ENCODE peak calls at places on chromosomes 5 and 9, in four cellular contexts. One of them, this sample, is unnamed.
A peak's percentile ranks its signal among the peaks of the same experiment; 100 is the strongest.

GRCh38 chr9:84405666-84406065 is 65.1 kb upstream of the SLC28A3 start:
- DNase-seq in CD8-positive, alpha-beta T cell: no peak
- DNase-seq in stomach: no peak
- DNase-seq in HL-60: no peak
- DNase-seq in this sample: no peak

GRCh38 chr9:22035591-22036011 is 26.5 kb upstream of the CDKN2B start:
- DNase-seq in CD8-positive, alpha-beta T cell: no peak
- DNase-seq in HL-60: no peak
- DNase-seq in stomach: no peak
- DNase-seq in this sample: no peak

GRCh38 chr9:135692410-135692809 is 6.9 kb downstream of the SOHLH1 start:
- DNase-seq in stomach: no peak
- DNase-seq in CD8-positive, alpha-beta T cell: no peak
- DNase-seq in HL-60: no peak
- DNase-seq in this sample: no peak

GRCh38 chr5:172311026-172311425 is 27.5 kb upstream of the UBTD2 start:
- DNase-seq in HL-60: no peak
- DNase-seq in CD8-positive, alpha-beta T cell: no peak
- DNase-seq in stomach: no peak
- DNase-seq in this sample: no peak

GRCh38 chr5:73304381-73304780 is 131.4 kb downstream of the TMEM174 start:
- DNase-seq in CD8-positive, alpha-beta T cell: no peak
- DNase-seq in stomach: no peak
- DNase-seq in HL-60: no peak
- DNase-seq in this sample: no peak

GRCh38 chr5:92942762-92943161 is 638.3 kb downstream of the NR2F1-AS1 start:
- DNase-seq in CD8-positive, alpha-beta T cell: no peak
- DNase-seq in HL-60: no peak
- DNase-seq in stomach: no peak
- DNase-seq in this sample: no peak

GRCh38 chr5:14202462-14202861 is 59.3 kb downstream of the TRIO start:
- DNase-seq in HL-60: peak; percentile 46
- DNase-seq in CD8-positive, alpha-beta T cell: no peak
- DNase-seq in stomach: no peak
- DNase-seq in this sample: no peak

GRCh38 chr9:136328622-136329041 is 1.3 kb downstream of the GPSM1 start:
- DNase-seq in HL-60: no peak
- DNase-seq in CD8-positive, alpha-beta T cell: no peak
- DNase-seq in stomach: no peak
- DNase-seq in this sample: peak; percentile 79

GRCh38 chr5:98768160-98769005 is 5.1 kb upstream of the RGMB start:
- DNase-seq in stomach: peak; percentile 37
- DNase-seq in CD8-positive, alpha-beta T cell: no peak
- DNase-seq in HL-60: peak; percentile 9
- DNase-seq in this sample: no peak

GRCh38 chr5:128403350-128403749 is 134.7 kb downstream of the FBN2 start:
- DNase-seq in stomach: no peak
- DNase-seq in HL-60: no peak
- DNase-seq in CD8-positive, alpha-beta T cell: no peak
- DNase-seq in this sample: no peak

GRCh38 chr5:129204525-129204924 is 110.0 kb downstream of the ISOC1 start:
- DNase-seq in CD8-positive, alpha-beta T cell: no peak
- DNase-seq in HL-60: no peak
- DNase-seq in stomach: no peak
- DNase-seq in this sample: no peak

GRCh38 chr5:10283927-10284635 is 23.6 kb downstream of the CMBL start:
- DNase-seq in HL-60: peak; percentile 81
- DNase-seq in CD8-positive, alpha-beta T cell: peak; percentile 68
- DNase-seq in stomach: peak; percentile 90
- DNase-seq in this sample: peak; percentile 92

GRCh38 chr5:374631-375335 is 53.3 kb downstream of the AHRR start:
- DNase-seq in HL-60: peak; percentile 0
- DNase-seq in CD8-positive, alpha-beta T cell: no peak
- DNase-seq in stomach: no peak
- DNase-seq in this sample: peak; percentile 68

GRCh38 chr5:113526421-113526820 is 12.9 kb downstream of the YTHDC2 start:
- DNase-seq in stomach: no peak
- DNase-seq in HL-60: no peak
- DNase-seq in CD8-positive, alpha-beta T cell: no peak
- DNase-seq in this sample: no peak

GRCh38 chr5:133386662-133387061 is 225.7 kb downstream of the FSTL4 start:
- DNase-seq in stomach: no peak
- DNase-seq in HL-60: no peak
- DNase-seq in CD8-positive, alpha-beta T cell: no peak
- DNase-seq in this sample: no peak

GRCh38 chr9:113238859-113239231 is 17.5 kb downstream of the SLC31A1 start:
- DNase-seq in HL-60: no peak
- DNase-seq in CD8-positive, alpha-beta T cell: no peak
- DNase-seq in stomach: no peak
- DNase-seq in this sample: no peak

GRCh38 chr9:111179577-111179976 is 141.3 kb upstream of the LPAR1 start:
- DNase-seq in stomach: no peak
- DNase-seq in HL-60: peak; percentile 85
- DNase-seq in CD8-positive, alpha-beta T cell: no peak
- DNase-seq in this sample: no peak

GRCh38 chr5:115190388-115190787 is 20.7 kb upstream of the TRIM36 start:
- DNase-seq in CD8-positive, alpha-beta T cell: no peak
- DNase-seq in HL-60: no peak
- DNase-seq in stomach: no peak
- DNase-seq in this sample: no peak

GRCh38 chr9:114200721-114201300 is 45.5 kb downstream of the COL27A1 start:
- DNase-seq in HL-60: no peak
- DNase-seq in stomach: no peak
- DNase-seq in CD8-positive, alpha-beta T cell: no peak
- DNase-seq in this sample: no peak

GRCh38 chr5:90022002-90022710 is 387.4 kb downstream of the CETN3 start:
- DNase-seq in HL-60: no peak
- DNase-seq in CD8-positive, alpha-beta T cell: no peak
- DNase-seq in stomach: no peak
- DNase-seq in this sample: no peak

GRCh38 chr9:92734931-92735906 is 29.4 kb downstream of the BICD2 start:
- DNase-seq in HL-60: no peak
- DNase-seq in stomach: no peak
- DNase-seq in CD8-positive, alpha-beta T cell: no peak
- DNase-seq in this sample: no peak

DNA sequence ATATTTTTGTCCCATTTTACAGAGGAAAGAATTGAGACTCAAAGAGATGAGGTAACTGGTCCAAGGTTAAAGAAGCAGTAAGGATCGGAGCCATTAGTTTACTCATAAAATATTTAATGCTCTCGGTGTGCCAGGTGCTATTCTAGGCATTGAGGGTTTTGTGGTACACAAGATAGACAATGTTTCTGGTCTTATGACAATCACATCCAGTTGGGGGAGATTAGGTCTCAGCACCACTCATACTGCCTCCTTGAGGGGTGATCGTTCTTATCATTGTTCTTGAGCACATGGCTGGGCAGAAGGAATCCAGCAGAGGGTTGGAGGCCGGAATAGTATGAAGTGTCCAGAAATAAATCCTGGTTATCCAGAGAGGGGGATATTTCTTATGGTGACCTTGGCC is 40.7 kb upstream of the LCP2 start:
- DNase-seq in CD8-positive, alpha-beta T cell: no peak
- DNase-seq in HL-60: no peak
- DNase-seq in stomach: no peak
- DNase-seq in this sample: no peak
- H3K27ac ChIP-seq in CD8-positive, alpha-beta T cell: no peak overlapping the region
- H3K27ac ChIP-seq in HL-60: no peak overlapping the region
- H3K27ac ChIP-seq in stomach: no peak overlapping the region
- H3K27ac ChIP-seq in this sample: no peak overlapping the region

GRCh38 chr9:215631-216155 is 1.0 kb downstream of the DOCK8 start:
- DNase-seq in CD8-positive, alpha-beta T cell: no peak
- DNase-seq in HL-60: no peak
- DNase-seq in stomach: no peak
- DNase-seq in this sample: no peak
- H3K27ac ChIP-seq in CD8-positive, alpha-beta T cell: no peak overlapping the region
- H3K27ac ChIP-seq in HL-60: peak overlapping the region; percentile 94
- H3K27ac ChIP-seq in stomach: no peak overlapping the region
- H3K27ac ChIP-seq in this sample: peak overlapping the region; percentile 92

GRCh38 chr9:89498845-89499480 is 1.1 kb upstream of the SEMA4D start:
- DNase-seq in HL-60: peak; percentile 84
- DNase-seq in CD8-positive, alpha-beta T cell: no peak
- DNase-seq in stomach: peak; percentile 22
- DNase-seq in this sample: no peak

GRCh38 chr9:89496645-89497044 is 1.3 kb downstream of the SEMA4D start:
- DNase-seq in HL-60: peak; percentile 30
- DNase-seq in stomach: peak; percentile 38
- DNase-seq in CD8-positive, alpha-beta T cell: no peak
- DNase-seq in this sample: no peak

GRCh38 chr9:89497181-89497963 is 541 bp downstream of the SEMA4D start:
- DNase-seq in HL-60: peak; percentile 17
- DNase-seq in stomach: peak; percentile 52
- DNase-seq in CD8-positive, alpha-beta T cell: no peak
- DNase-seq in this sample: no peak

GRCh38 chr9:89500008-89500407 is 2.1 kb upstream of the SEMA4D start:
- DNase-seq in stomach: no peak
- DNase-seq in CD8-positive, alpha-beta T cell: no peak
- DNase-seq in HL-60: no peak
- DNase-seq in this sample: no peak

DNA sequence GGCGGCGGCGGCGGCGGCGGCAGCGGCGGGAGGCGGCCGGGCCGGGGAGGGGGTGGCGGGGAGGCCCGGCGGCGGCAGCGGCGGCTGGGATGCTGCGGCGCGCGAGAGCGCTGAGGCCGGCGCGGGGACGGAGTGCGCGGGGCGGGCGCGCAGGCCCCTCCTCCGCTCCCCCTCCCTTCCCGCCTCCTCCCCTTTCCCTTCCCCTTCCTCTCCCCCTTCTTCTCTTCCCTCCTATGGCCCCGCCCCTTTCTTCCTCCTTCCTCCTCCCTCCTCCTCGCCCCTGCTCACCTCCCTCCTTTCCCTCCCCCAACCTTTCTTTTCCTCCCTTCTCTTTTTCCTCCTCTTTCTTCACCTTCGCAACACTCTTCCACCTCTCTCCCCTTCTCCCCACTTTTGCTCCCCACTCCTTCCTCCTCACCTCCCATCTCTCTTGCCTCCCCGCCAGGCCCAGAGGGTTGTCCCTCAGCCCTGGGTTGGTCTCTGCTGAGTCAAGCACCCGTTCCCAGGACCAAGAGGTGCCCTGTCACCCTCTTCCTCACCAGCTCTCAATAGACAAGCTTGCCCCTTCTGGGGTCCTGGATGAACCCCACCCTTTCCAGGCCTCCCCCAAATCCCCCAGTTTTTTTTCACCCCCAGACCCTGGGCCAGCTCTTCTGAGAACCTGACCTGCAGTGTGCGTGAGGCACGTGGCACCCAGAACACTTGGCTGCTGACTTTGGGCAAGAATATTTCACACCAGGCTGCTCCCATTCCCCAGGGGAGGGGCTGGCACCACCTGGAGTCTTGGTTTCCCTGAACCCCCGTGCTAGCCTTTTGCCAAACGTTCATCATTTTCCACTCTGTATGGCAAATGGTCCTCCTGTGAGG is at the start of gene SEMA4D:
- DNase-seq in HL-60: peak; percentile 90
- DNase-seq in CD8-positive, alpha-beta T cell: peak; percentile 40
- DNase-seq in stomach: peak; percentile 84
- DNase-seq in this sample: peak; percentile 89
- H3K27ac ChIP-seq in HL-60: peak within 1 kb of the TSS; percentile 77
- H3K27ac ChIP-seq in CD8-positive, alpha-beta T cell: peak within 1 kb of the TSS; percentile 77
- H3K27ac ChIP-seq in stomach: peak within 1 kb of the TSS; percentile 81
- H3K27ac ChIP-seq in this sample: peak within 1 kb of the TSS; percentile 83

GRCh38 chr5:57842376-57843015 is 359.9 kb upstream of the ACTBL2 start:
- DNase-seq in HL-60: no peak
- DNase-seq in stomach: no peak
- DNase-seq in CD8-positive, alpha-beta T cell: no peak
- DNase-seq in this sample: no peak

GRCh38 chr5:57841671-57842375 is 359.2 kb upstream of the ACTBL2 start:
- DNase-seq in CD8-positive, alpha-beta T cell: no peak
- DNase-seq in HL-60: no peak
- DNase-seq in stomach: no peak
- DNase-seq in this sample: no peak

GRCh38 chr5:57845025-57845424 is 362.4 kb upstream of the ACTBL2 start:
- DNase-seq in HL-60: no peak
- DNase-seq in CD8-positive, alpha-beta T cell: no peak
- DNase-seq in stomach: no peak
- DNase-seq in this sample: no peak

GRCh38 chr5:57844410-57844809 is 361.8 kb upstream of the ACTBL2 start:
- DNase-seq in stomach: no peak
- DNase-seq in HL-60: no peak
- DNase-seq in CD8-positive, alpha-beta T cell: no peak
- DNase-seq in this sample: no peak

GRCh38 chr5:57843016-57843402 is 360.4 kb upstream of the ACTBL2 start:
- DNase-seq in CD8-positive, alpha-beta T cell: no peak
- DNase-seq in HL-60: no peak
- DNase-seq in stomach: no peak
- DNase-seq in this sample: no peak
- H3K27ac ChIP-seq in CD8-positive, alpha-beta T cell: no peak overlapping the region
- H3K27ac ChIP-seq in HL-60: no peak overlapping the region
- H3K27ac ChIP-seq in stomach: no peak overlapping the region
- H3K27ac ChIP-seq in this sample: no peak overlapping the region

DNA sequence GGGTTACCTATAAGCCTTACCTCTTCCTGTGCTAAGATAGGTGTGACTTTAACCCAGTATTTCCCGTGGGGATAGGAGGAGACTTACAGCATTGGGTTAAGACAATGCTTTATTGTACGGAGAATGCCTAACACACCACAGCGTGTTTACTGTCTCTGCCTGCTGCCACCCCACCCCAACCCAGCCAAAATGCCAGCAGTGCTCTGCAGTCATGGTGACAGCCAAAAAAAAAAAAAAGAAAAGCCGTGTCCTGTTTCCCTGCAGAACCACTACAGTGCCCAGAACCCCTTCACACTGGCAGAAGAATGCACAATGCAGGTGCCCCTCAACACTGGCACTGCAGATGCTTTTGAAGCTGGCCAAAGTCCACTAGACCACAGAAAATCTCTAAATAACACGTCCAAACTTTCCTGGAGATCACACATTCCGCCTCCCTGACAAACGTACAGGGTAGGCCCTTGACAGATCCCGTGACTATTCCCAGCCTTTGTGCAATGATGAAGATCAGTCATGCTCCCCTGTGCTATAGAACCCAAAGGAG is 102.2 kb downstream of the SERINC5 start:
- DNase-seq in HL-60: no peak
- DNase-seq in CD8-positive, alpha-beta T cell: no peak
- DNase-seq in stomach: no peak
- DNase-seq in this sample: no peak
- H3K27ac ChIP-seq in HL-60: no peak overlapping the region
- H3K27ac ChIP-seq in CD8-positive, alpha-beta T cell: peak overlapping the region; percentile 64
- H3K27ac ChIP-seq in stomach: no peak overlapping the region
- H3K27ac ChIP-seq in this sample: no peak overlapping the region